ENCODE peak calls at places on chromosomes 11 and 22, in eight cellular contexts. One of them, this sample, is unnamed.

GRCh38 chr11:82898242-82898641 is 2.0 kb downstream of the PRCP start:
- DNase-seq in AG09309: no peak
- DNase-seq in B cell: no peak
- DNase-seq in left ventricle myocardium inferior: no peak
- DNase-seq in AG04450: no peak
- DNase-seq in DND-41: no peak
- DNase-seq in fibroblast of mammary gland: no peak
- DNase-seq in ovary: no peak
- DNase-seq in this sample: no peak

GRCh38 chr11:128338806-128339205 is 248.6 kb downstream of the ETS1 start:
- DNase-seq in AG09309: no peak
- DNase-seq in B cell: no peak
- DNase-seq in left ventricle myocardium inferior: no peak
- DNase-seq in AG04450: no peak
- DNase-seq in DND-41: no peak
- DNase-seq in fibroblast of mammary gland: no peak
- DNase-seq in ovary: no peak
- DNase-seq in this sample: no peak

GRCh38 chr11:35907648-35908431 is 36.0 kb upstream of the LDLRAD3 start:
- DNase-seq in AG09309: no peak
- DNase-seq in B cell: no peak
- DNase-seq in left ventricle myocardium inferior: no peak
- DNase-seq in AG04450: no peak
- DNase-seq in DND-41: no peak
- DNase-seq in fibroblast of mammary gland: peak
- DNase-seq in ovary: no peak
- DNase-seq in this sample: no peak

GRCh38 chr11:133070053-133070713 is 462.1 kb downstream of the OPCML start:
- DNase-seq in AG09309: no peak
- DNase-seq in B cell: no peak
- DNase-seq in left ventricle myocardium inferior: no peak
- DNase-seq in AG04450: no peak
- DNase-seq in DND-41: no peak
- DNase-seq in fibroblast of mammary gland: no peak
- DNase-seq in ovary: no peak
- DNase-seq in this sample: no peak

GRCh38 chr11:27120211-27120610 is 79.6 kb downstream of the BBOX1 start:
- DNase-seq in AG09309: peak
- DNase-seq in B cell: no peak
- DNase-seq in left ventricle myocardium inferior: no peak
- DNase-seq in AG04450: no peak
- DNase-seq in DND-41: no peak
- DNase-seq in fibroblast of mammary gland: peak
- DNase-seq in ovary: no peak
- DNase-seq in this sample: no peak

GRCh38 chr22:42964994-42965699 is 49.8 kb downstream of the PACSIN2 start:
- DNase-seq in AG09309: no peak
- DNase-seq in B cell: peak
- DNase-seq in left ventricle myocardium inferior: no peak
- DNase-seq in AG04450: no peak
- DNase-seq in DND-41: peak
- DNase-seq in fibroblast of mammary gland: peak
- DNase-seq in ovary: no peak
- DNase-seq in this sample: peak

GRCh38 chr11:11882539-11882938 is 40.8 kb downstream of the USP47 start:
- DNase-seq in AG09309: no peak
- DNase-seq in B cell: no peak
- DNase-seq in left ventricle myocardium inferior: no peak
- DNase-seq in AG04450: no peak
- DNase-seq in DND-41: no peak
- DNase-seq in fibroblast of mammary gland: no peak
- DNase-seq in ovary: no peak
- DNase-seq in this sample: no peak

GRCh38 chr22:19766506-19767426 is 6.2 kb downstream of the TBX1 start:
- DNase-seq in AG09309: no peak
- DNase-seq in B cell: peak
- DNase-seq in left ventricle myocardium inferior: peak
- DNase-seq in AG04450: no peak
- DNase-seq in DND-41: peak
- DNase-seq in fibroblast of mammary gland: no peak
- DNase-seq in ovary: no peak
- DNase-seq in this sample: peak

GRCh38 chr22:22161924-22162851 is 82.4 kb upstream of the VPREB1 start:
- DNase-seq in AG09309: no peak
- DNase-seq in B cell: peak
- DNase-seq in left ventricle myocardium inferior: no peak
- DNase-seq in AG04450: no peak
- DNase-seq in DND-41: peak
- DNase-seq in fibroblast of mammary gland: no peak
- DNase-seq in ovary: no peak
- DNase-seq in this sample: no peak

GRCh38 chr22:38700789-38701628 is at the start of gene JOSD1:
- DNase-seq in AG09309: peak
- DNase-seq in B cell: peak
- DNase-seq in left ventricle myocardium inferior: peak
- DNase-seq in AG04450: peak
- DNase-seq in DND-41: peak
- DNase-seq in fibroblast of mammary gland: peak
- DNase-seq in ovary: peak
- DNase-seq in this sample: peak
- TF ChIP-seq CTCF in AG09309: no peak
- TF ChIP-seq CTCF in B cell: no peak
- TF ChIP-seq CTCF in left ventricle myocardium inferior: no peak
- TF ChIP-seq CTCF in AG04450: no peak
- TF ChIP-seq CTCF in DND-41: peak
- TF ChIP-seq CTCF in fibroblast of mammary gland: no peak
- TF ChIP-seq CTCF in ovary: no peak
- TF ChIP-seq CTCF in this sample: no peak

GRCh38 chr11:15942126-15942525 is 414.2 kb downstream of the SOX6 start:
- DNase-seq in AG09309: no peak
- DNase-seq in B cell: no peak
- DNase-seq in left ventricle myocardium inferior: no peak
- DNase-seq in AG04450: no peak
- DNase-seq in DND-41: no peak
- DNase-seq in fibroblast of mammary gland: no peak
- DNase-seq in ovary: no peak
- DNase-seq in this sample: no peak

GRCh38 chr11:15938983-15939382 is 417.4 kb downstream of the SOX6 start:
- DNase-seq in AG09309: no peak
- DNase-seq in B cell: no peak
- DNase-seq in left ventricle myocardium inferior: no peak
- DNase-seq in AG04450: no peak
- DNase-seq in DND-41: no peak
- DNase-seq in fibroblast of mammary gland: no peak
- DNase-seq in ovary: no peak
- DNase-seq in this sample: no peak

GRCh38 chr11:15941206-15941770 is 415.1 kb downstream of the SOX6 start:
- DNase-seq in AG09309: no peak
- DNase-seq in B cell: peak
- DNase-seq in left ventricle myocardium inferior: peak
- DNase-seq in AG04450: no peak
- DNase-seq in DND-41: no peak
- DNase-seq in fibroblast of mammary gland: peak
- DNase-seq in ovary: peak
- DNase-seq in this sample: no peak

GRCh38 chr11:15938362-15938725 is 418.0 kb downstream of the SOX6 start:
- DNase-seq in AG09309: no peak
- DNase-seq in B cell: no peak
- DNase-seq in left ventricle myocardium inferior: no peak
- DNase-seq in AG04450: no peak
- DNase-seq in DND-41: no peak
- DNase-seq in fibroblast of mammary gland: no peak
- DNase-seq in ovary: no peak
- DNase-seq in this sample: no peak

DNA sequence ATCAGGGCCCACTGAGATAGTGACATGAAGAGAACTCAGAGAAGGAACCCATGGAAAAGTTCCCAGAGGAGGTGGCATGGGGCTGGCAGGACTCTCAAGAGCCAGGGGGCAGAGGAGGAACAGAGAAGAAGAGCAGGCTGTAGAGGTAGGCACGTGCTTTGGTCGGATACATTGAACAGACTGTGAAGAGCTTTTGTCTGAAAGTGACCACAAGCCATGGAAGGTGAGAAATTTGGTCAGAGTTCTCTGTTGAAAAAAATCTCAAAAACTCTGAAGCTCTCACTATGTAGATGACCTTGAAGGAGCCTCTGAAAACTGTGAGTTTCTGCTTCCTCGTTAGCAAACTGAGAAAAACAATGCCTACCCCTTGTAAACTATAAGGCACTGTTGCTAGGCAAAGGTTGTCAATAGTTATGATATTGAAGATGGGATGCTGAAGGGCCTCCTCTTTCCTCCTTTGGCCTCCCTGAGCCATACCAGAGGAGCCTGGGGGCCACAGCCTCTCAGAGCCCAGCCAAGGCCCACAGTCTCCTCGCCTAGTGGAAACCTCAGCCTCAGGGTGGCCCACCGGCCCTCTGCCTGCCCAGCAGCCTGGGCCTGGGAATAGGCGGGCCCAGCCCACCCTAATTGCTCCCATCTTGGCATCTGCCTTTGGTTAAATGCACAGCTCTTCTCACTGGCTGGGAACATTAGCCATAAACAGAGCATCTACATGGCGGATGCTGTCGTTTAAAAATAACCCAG is 415.7 kb downstream of the SOX6 start:
- DNase-seq in AG09309: no peak
- DNase-seq in B cell: no peak
- DNase-seq in left ventricle myocardium inferior: no peak
- DNase-seq in AG04450: no peak
- DNase-seq in DND-41: no peak
- DNase-seq in fibroblast of mammary gland: no peak
- DNase-seq in ovary: no peak
- DNase-seq in this sample: no peak
- TF ChIP-seq CTCF in AG09309: no peak
- TF ChIP-seq CTCF in B cell: no peak
- TF ChIP-seq CTCF in left ventricle myocardium inferior: no peak
- TF ChIP-seq CTCF in AG04450: no peak
- TF ChIP-seq CTCF in DND-41: no peak
- TF ChIP-seq CTCF in fibroblast of mammary gland: no peak
- TF ChIP-seq CTCF in ovary: no peak
- TF ChIP-seq CTCF in this sample: no peak

DNA sequence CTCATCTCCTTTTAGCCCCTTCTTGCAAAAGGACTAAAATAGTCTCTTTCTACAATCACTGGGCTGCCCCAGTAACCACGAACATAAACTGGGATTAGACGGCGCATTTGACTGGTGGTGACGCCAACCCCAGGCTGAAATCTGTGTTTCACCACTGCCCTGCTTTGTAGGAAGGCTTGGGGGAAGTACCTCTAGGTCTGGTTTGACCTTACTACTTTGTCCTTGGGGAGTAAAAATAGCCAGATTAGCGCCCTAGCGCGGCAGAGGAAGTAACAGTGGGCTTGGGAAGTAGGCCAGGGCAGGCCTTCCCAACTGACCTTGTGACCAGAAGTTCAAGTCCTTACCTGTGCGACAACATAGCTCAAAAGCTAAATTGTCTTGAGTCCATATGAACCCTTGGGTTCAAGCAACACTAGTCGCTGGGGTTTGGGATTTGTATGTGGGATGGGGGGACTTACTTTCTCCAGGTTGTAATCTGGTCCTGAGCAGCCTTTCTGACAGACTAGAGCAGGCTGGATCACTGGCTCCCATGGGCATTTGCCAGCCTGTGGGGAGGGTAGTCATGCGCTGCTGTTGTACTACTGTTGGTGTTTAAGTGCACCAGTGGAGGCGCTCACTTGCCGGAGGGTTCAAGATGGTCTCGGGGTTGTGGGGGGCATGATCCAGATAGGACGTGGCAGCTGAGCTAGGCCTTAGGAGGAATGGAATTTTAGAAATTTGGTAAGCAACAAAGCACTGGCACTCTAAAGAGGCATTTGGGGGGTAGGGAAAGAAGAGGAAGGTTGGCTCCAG is 953 bp upstream of the PACS1 start:
- DNase-seq in AG09309: peak
- DNase-seq in B cell: peak
- DNase-seq in left ventricle myocardium inferior: peak
- DNase-seq in AG04450: no peak
- DNase-seq in DND-41: no peak
- DNase-seq in fibroblast of mammary gland: peak
- DNase-seq in ovary: peak
- DNase-seq in this sample: peak
- TF ChIP-seq CTCF in AG09309: peak
- TF ChIP-seq CTCF in B cell: no peak
- TF ChIP-seq CTCF in left ventricle myocardium inferior: no peak
- TF ChIP-seq CTCF in AG04450: peak
- TF ChIP-seq CTCF in DND-41: peak
- TF ChIP-seq CTCF in fibroblast of mammary gland: peak
- TF ChIP-seq CTCF in ovary: no peak
- TF ChIP-seq CTCF in this sample: no peak

DNA sequence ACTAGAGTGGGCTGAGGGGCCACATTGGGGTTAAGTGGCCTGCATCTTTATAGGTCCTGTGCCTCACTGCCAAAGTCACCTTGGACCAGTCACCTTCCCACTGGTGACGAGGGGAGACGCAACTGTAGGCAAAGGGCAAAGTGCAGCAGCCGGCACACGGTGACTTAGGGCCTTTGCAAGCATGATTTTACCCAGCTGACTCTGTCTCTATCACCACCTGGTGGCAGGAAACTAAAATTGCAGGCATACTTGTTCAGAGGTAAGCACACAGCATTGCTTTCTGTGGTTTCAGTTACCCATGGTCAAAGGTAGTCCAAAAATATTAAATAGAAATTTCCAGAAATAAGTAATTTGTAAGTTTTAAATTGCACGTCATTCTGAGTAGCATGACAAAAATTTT is 1164.4 kb downstream of the BRD1 start:
- DNase-seq in AG09309: no peak
- DNase-seq in B cell: no peak
- DNase-seq in left ventricle myocardium inferior: no peak
- DNase-seq in AG04450: no peak
- DNase-seq in DND-41: no peak
- DNase-seq in fibroblast of mammary gland: peak
- DNase-seq in ovary: no peak
- DNase-seq in this sample: no peak
- TF ChIP-seq CTCF in AG09309: no peak
- TF ChIP-seq CTCF in B cell: peak
- TF ChIP-seq CTCF in left ventricle myocardium inferior: no peak
- TF ChIP-seq CTCF in AG04450: peak
- TF ChIP-seq CTCF in DND-41: peak
- TF ChIP-seq CTCF in fibroblast of mammary gland: peak
- TF ChIP-seq CTCF in ovary: no peak
- TF ChIP-seq CTCF in this sample: peak

DNA sequence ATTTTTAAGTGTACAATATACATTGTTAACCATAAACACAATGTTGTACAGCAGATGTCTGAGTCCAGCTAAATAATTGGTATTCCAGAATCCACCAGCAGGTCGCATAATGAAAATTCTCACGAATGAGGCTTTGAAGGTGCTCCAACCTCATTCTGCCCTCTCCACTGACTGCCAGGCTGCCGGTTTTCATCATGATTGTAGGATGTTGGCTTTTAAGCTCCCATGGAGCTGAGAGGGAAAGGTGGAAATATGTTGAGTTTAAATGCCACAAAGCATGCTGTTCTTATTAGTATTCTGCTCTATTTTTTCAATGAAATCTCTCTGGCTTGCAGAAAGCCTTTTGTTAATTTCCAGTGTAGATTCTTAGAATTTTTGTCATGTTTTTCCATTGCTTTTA is 337.2 kb upstream of the DDI1 start:
- DNase-seq in AG09309: no peak
- DNase-seq in B cell: no peak
- DNase-seq in left ventricle myocardium inferior: no peak
- DNase-seq in AG04450: no peak
- DNase-seq in DND-41: no peak
- DNase-seq in fibroblast of mammary gland: no peak
- DNase-seq in ovary: no peak
- DNase-seq in this sample: no peak
- TF ChIP-seq CTCF in AG09309: peak
- TF ChIP-seq CTCF in B cell: no peak
- TF ChIP-seq CTCF in left ventricle myocardium inferior: no peak
- TF ChIP-seq CTCF in AG04450: peak
- TF ChIP-seq CTCF in DND-41: no peak
- TF ChIP-seq CTCF in fibroblast of mammary gland: no peak
- TF ChIP-seq CTCF in ovary: no peak
- TF ChIP-seq CTCF in this sample: no peak